ENCODE peak calls at places on chromosomes 11 and 22, in five cellular contexts. C is T-helper 9 cell, J is amniotic epithelial cell, T is GM20000, M is HEK293T. N is an unnamed sample.

GRCh38 chr11:120720760-120721159 is 209.2 kb downstream of the GRIK4 start:
- DNase-seq in C (no peak), J (no peak), T (no peak), M (no peak), N (no peak)

GRCh38 chr22:37448521-37449150 is 21.4 kb upstream of the ELFN2 start:
- DNase-seq in C (no peak), J (no peak), T (no peak), M (no peak), N (no peak)

GRCh38 chr11:21396351-21397008 is 727.1 kb downstream of the NELL1 start:
- DNase-seq in C (no peak), J (no peak), T (no peak), M (no peak), N (no peak)

GRCh38 chr11:27557223-27557622 is 50.7 kb upstream of the LIN7C start:
- DNase-seq in C (no peak), J (peak), T (no peak), M (no peak), N (no peak)

GRCh38 chr11:85750646-85751045 is 60.3 kb downstream of the SYTL2 start:
- DNase-seq in C (no peak), J (no peak), T (no peak), M (no peak), N (no peak)

GRCh38 chr22:26986884-26987283 is 329.5 kb downstream of the MIAT start:
- DNase-seq in C (no peak), J (no peak), T (no peak), M (no peak), N (no peak)

GRCh38 chr11:95231881-95232605 is 1.0 kb upstream of the SESN3 start:
- DNase-seq in C (peak), J (peak), T (peak), M (peak), N (peak)

GRCh38 chr11:11569936-11570491 is 51.8 kb downstream of the GALNT18 start:
- DNase-seq in C (no peak), J (no peak), T (no peak), M (no peak), N (peak)

GRCh38 chr22:22111267-22111751 is 128.7 kb upstream of the TOP3B start:
- DNase-seq in C (no peak), J (peak), T (peak), M (no peak), N (no peak)

GRCh38 chr11:86606849-86607481 is 65.5 kb downstream of the ME3 start:
- DNase-seq in C (no peak), J (no peak), T (no peak), M (no peak), N (no peak)

GRCh38 chr11:102497061-102497460 is 33.5 kb downstream of the MMP7 start:
- DNase-seq in C (no peak), J (peak), T (no peak), M (no peak), N (no peak)

GRCh38 chr11:82547163-82547560 is 186.5 kb downstream of the FAM181B start:
- DNase-seq in C (no peak), J (no peak), T (no peak), M (no peak), N (no peak)

GRCh38 chr22:49856343-49856742 is 2.7 kb downstream of the ZBED4 start:
- DNase-seq in C (no peak), J (no peak), T (no peak), M (no peak), N (no peak)

GRCh38 chr22:25067851-25068421 is 115.4 kb downstream of the KIAA1671 start:
- DNase-seq in C (peak), J (no peak), T (no peak), M (no peak), N (peak)

GRCh38 chr11:59865031-59865430 is 1.3 kb downstream of the TCN1 start:
- DNase-seq in C (no peak), J (no peak), T (no peak), M (no peak), N (no peak)

GRCh38 chr11:110450246-110450645 is 20.5 kb downstream of the FDX1 start:
- DNase-seq in C (no peak), J (no peak), T (no peak), M (no peak), N (no peak)

GRCh38 chr11:69364901-69365300 is 70.9 kb downstream of the MYEOV start:
- DNase-seq in C (no peak), J (peak), T (no peak), M (no peak), N (no peak)

GRCh38 chr22:19844423-19845368 is 10.0 kb downstream of the GNB1L start:
- DNase-seq in C (no peak), J (no peak), T (no peak), M (no peak), N (peak)

GRCh38 chr11:46661836-46662235 is 38.6 kb downstream of the ARHGAP1 start:
- DNase-seq in C (no peak), J (no peak), T (no peak), M (no peak), N (no peak)

GRCh38 chr11:61596539-61596938 is 15.7 kb upstream of the SYT7 start:
- DNase-seq in C (no peak), J (no peak), T (no peak), M (no peak), N (no peak)

GRCh38 chr11:76626921-76627391 is 43.6 kb downstream of the LRRC32 start:
- DNase-seq in C (no peak), J (peak), T (peak), M (no peak), N (no peak)

GRCh38 chr22:19044381-19044780 is 77.8 kb downstream of the DGCR2 start:
- DNase-seq in C (no peak), J (no peak), T (no peak), M (no peak), N (peak)

GRCh38 chr11:64787526-64788320 is 9.4 kb upstream of the SF1 start:
- DNase-seq in C (peak), J (peak), T (peak), M (peak), N (peak)

GRCh38 chr22:17578129-17578754 is 14.9 kb downstream of the SLC25A18 start:
- DNase-seq in C (no peak), J (peak), T (no peak), M (no peak), N (no peak)

GRCh38 chr22:27195104-27195503 is 537.7 kb downstream of the MIAT start:
- DNase-seq in C (no peak), J (no peak), T (no peak), M (no peak), N (no peak)

GRCh38 chr11:34653851-34654490 is 33.1 kb downstream of the EHF start:
- DNase-seq in C (no peak), J (peak), T (no peak), M (no peak), N (no peak)

GRCh38 chr11:64796047-64796756 is 6.8 kb downstream of the MAP4K2 start:
- DNase-seq in C (no peak), J (no peak), T (no peak), M (no peak), N (peak)

GRCh38 chr11:35116245-35116644 is 22.7 kb upstream of the CD44 start:
- DNase-seq in C (no peak), J (no peak), T (no peak), M (no peak), N (no peak)

GRCh38 chr11:108394744-108395284 is 72.5 kb downstream of the C11orf65 start:
- DNase-seq in C (no peak), J (no peak), T (no peak), M (no peak), N (no peak)

GRCh38 chr22:36136475-36136874 is 24.1 kb downstream of the APOL3 start:
- DNase-seq in C (no peak), J (peak), T (no peak), M (no peak), N (no peak)

GRCh38 chr11:123561046-123561781 is 93.2 kb downstream of the SCN3B start:
- DNase-seq in C (no peak), J (peak), T (no peak), M (peak), N (no peak)

GRCh38 chr11:64900263-64900678 is 16.7 kb downstream of the ATG2A start:
- DNase-seq in C (peak), J (no peak), T (peak), M (no peak), N (no peak)

GRCh38 chr11:86196291-86196690 is 48.3 kb upstream of the EED start:
- DNase-seq in C (no peak), J (no peak), T (no peak), M (no peak), N (no peak)

GRCh38 chr11:8873966-8874365 is 37.0 kb upstream of the AKIP1 start:
- DNase-seq in C (no peak), J (no peak), T (no peak), M (no peak), N (no peak)

GRCh38 chr22:19871023-19871844 is 16.6 kb upstream of the GNB1L start:
- DNase-seq in C (no peak), J (peak), T (no peak), M (no peak), N (peak)

GRCh38 chr22:30441088-30441487 is 15.5 kb downstream of the MTFP1 start:
- DNase-seq in C (no peak), J (no peak), T (no peak), M (no peak), N (no peak)